ENCODE peak calls at places on chromosomes 1 and 21, in eight cellular contexts. L is foreskin keratinocyte, W is neural progenitor cell, P is brain microvascular endothelial cell, V is thoracic aorta, H is pancreas, E is PC-3, Y is psoas muscle. Q is an unnamed sample.

GRCh38 chr1:18962121-18962721 is 5.7 kb upstream of the IFFO2 start:
- DNase-seq in E (no peak), H (no peak), P (no peak), W (no peak), L (peak; percentile 66), Y (no peak), V (no peak), Q (peak; percentile 59)

GRCh38 chr1:101219919-101220695 is 16.7 kb upstream of the S1PR1 start:
- DNase-seq in E (no peak), V (no peak), H (no peak), W (no peak), Y (no peak), L (no peak), P (no peak), Q (no peak)

GRCh38 chr1:111621050-111621449 is 1.5 kb downstream of the RAP1A start:
- DNase-seq in P (no peak), H (no peak), L (no peak), V (no peak), Y (no peak), W (no peak), E (no peak), Q (peak; percentile 7)

GRCh38 chr1:14583788-14584187 is 14.7 kb upstream of the KAZN start:
- DNase-seq in W (no peak), P (no peak), V (no peak), L (peak; percentile 32), H (no peak), E (no peak), Y (no peak), Q (no peak)

GRCh38 chr1:18066576-18066975 is 41.0 kb upstream of the IGSF21 start:
- DNase-seq in P (no peak), Y (no peak), H (no peak), E (no peak), L (no peak), W (no peak), V (no peak), Q (no peak)

GRCh38 chr21:31343680-31344480 is at the start of gene TIAM1:
- DNase-seq in P (peak; percentile 75), Y (peak; percentile 58), W (peak; percentile 68), V (peak; percentile 5), L (peak; percentile 69), E (peak; percentile 89), H (no peak), Q (peak; percentile 79)

GRCh38 chr1:34268311-34269042 is 91.8 kb downstream of the C1orf94 start:
- DNase-seq in L (peak; percentile 60), P (no peak), W (no peak), E (peak; percentile 35), V (no peak), Y (no peak), H (no peak), Q (peak; percentile 31)

GRCh38 chr1:201591348-201591747 is 52.4 kb downstream of the NAV1 start:
- DNase-seq in L (no peak), P (no peak), Y (no peak), W (no peak), V (no peak), H (no peak), E (no peak), Q (no peak)

GRCh38 chr1:22500476-22500875 is 48.8 kb downstream of the ZBTB40 start:
- DNase-seq in H (no peak), Y (peak; percentile 28), W (no peak), E (no peak), L (peak; percentile 40), V (no peak), P (peak; percentile 35), Q (peak; percentile 73)

GRCh38 chr1:53641481-53642214 is 97.3 kb downstream of the GLIS1 start:
- DNase-seq in P (no peak), H (peak; percentile 47), V (no peak), W (no peak), Y (no peak), E (no peak), L (no peak), Q (no peak)

GRCh38 chr1:226884966-226885820 is 14.8 kb downstream of the PSEN2 start:
- DNase-seq in W (no peak), Y (no peak), H (no peak), L (no peak), V (no peak), E (no peak), P (no peak), Q (no peak)

GRCh38 chr1:10975567-10976326 is 36.7 kb upstream of the TARDBP start:
- DNase-seq in H (no peak), Y (peak; percentile 54), E (peak; percentile 61), L (peak; percentile 53), V (no peak), P (peak; percentile 57), W (peak; percentile 39), Q (peak; percentile 82)

GRCh38 chr1:228315484-228315944 is 91.1 kb downstream of the TRIM11 start:
- DNase-seq in E (no peak), L (no peak), H (peak; percentile 63), P (no peak), Y (no peak), V (no peak), W (no peak), Q (no peak)

GRCh38 chr1:222454782-222455181 is 93.1 kb downstream of the HHIPL2 start:
- DNase-seq in P (no peak), V (no peak), E (no peak), Y (peak; percentile 22), H (no peak), L (no peak), W (no peak), Q (peak; percentile 35)

GRCh38 chr1:210200090-210200736 is 32.4 kb upstream of the SERTAD4 start:
- DNase-seq in H (no peak), E (peak; percentile 23), W (no peak), P (no peak), V (no peak), Y (no peak), L (no peak), Q (no peak)
- TF ChIP-seq CTCF in H (no peak), E (peak; percentile 29), W (no peak), P (no peak), V (no peak), Y (no peak), L (peak; percentile 46), Q (peak; percentile 33)

GRCh38 chr1:154768456-154769125 is 101.5 kb downstream of the KCNN3 start:
- DNase-seq in L (no peak), H (no peak), E (no peak), Y (no peak), P (peak; percentile 19), W (no peak), V (no peak), Q (no peak)

GRCh38 chr1:154765970-154766369 is 104.1 kb downstream of the KCNN3 start:
- DNase-seq in W (peak; percentile 54), H (no peak), L (no peak), V (no peak), P (peak; percentile 29), Y (no peak), E (peak; percentile 66), Q (peak; percentile 58)

GRCh38 chr1:154764181-154764580 is 105.9 kb downstream of the KCNN3 start:
- DNase-seq in V (no peak), P (no peak), W (no peak), H (no peak), L (no peak), E (no peak), Y (no peak), Q (no peak)

GRCh38 chr1:154767315-154768240 is 102.5 kb downstream of the KCNN3 start:
- DNase-seq in L (peak; percentile 37), Y (no peak), V (no peak), P (peak; percentile 82), H (no peak), E (no peak), W (no peak), Q (no peak)

GRCh38 chr1:154764773-154765172 is 105.3 kb downstream of the KCNN3 start:
- DNase-seq in W (no peak), P (no peak), V (no peak), E (no peak), L (no peak), Y (no peak), H (no peak), Q (no peak)
- H3K27ac ChIP-seq in W (no peak overlapping the region), P (no peak overlapping the region), V (no peak overlapping the region), E (no peak overlapping the region), L (no peak overlapping the region), Y (no peak overlapping the region), H (no peak overlapping the region), Q (no peak overlapping the region)

DNA sequence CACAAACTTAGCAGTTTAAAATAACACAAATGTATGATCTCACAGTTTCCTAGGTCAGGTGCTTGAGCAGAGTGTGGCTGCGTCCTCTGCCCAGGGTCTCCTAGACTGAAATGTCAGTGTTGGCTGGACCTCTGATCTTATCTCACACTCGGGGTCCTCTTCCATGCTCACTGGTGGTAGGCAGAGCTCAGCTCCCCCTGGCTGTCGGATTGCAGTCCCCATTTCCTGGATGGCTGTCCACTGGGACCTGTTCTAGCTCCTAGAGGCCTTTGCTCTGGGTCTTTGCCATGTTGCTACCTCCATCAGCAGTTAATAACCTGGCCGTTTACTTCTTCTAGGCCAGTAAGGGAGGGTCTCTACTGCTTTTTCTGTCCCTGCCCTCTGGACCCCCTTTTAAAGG is 107.5 kb downstream of the PCNX2 start:
- DNase-seq in P (no peak), H (no peak), W (no peak), Y (no peak), E (no peak), L (no peak), V (no peak), Q (no peak)
- TF ChIP-seq CTCF in P (no peak), H (no peak), W (peak; percentile 10), Y (no peak), E (no peak), L (no peak), V (no peak), Q (no peak)

DNA sequence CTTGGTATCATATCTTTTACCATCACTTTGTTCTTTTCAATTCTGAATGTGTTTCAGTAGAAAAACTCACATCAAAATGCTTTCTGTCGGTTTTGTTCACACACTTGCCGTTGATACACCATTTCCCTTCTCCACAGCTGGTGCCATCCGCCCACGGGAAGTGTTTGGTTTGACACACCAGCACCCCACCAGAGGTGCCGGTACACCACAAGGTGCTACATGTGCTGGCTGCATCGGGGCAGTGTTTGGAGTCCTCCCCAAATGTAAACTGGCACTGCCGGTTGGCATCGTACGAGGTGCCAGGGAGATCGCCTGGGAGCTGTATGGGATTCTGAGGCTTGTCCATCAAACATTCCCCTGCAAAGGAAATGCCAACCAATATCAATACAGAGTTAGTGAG is 5.0 kb downstream of the ADAMTS1 start:
- DNase-seq in E (no peak), P (no peak), V (no peak), W (no peak), Y (no peak), L (no peak), H (no peak), Q (no peak)
- H3K27ac ChIP-seq in E (no peak overlapping the region), P (no peak overlapping the region), V (peak overlapping the region; percentile 64), W (no peak overlapping the region), Y (peak overlapping the region; percentile 94), L (no peak overlapping the region), H (no peak overlapping the region), Q (no peak overlapping the region)

Q was measured in RWPE1.